ENCODE peak calls at places on chromosomes 4 and X, in five cellular contexts. Z is EL; D is astrocyte of the spinal cord; W is NCI-H1105 treated with DMSO at 0.1 percent for 48 hours; K is activated CD4-positive, alpha-beta T cell treated with anti-CD3 and anti-CD28 coated beads, Interleukin-2, amount 10 ng/mL, durations not matched to agents 7 days and 5 days. A is an unnamed sample.

GRCh38 chrX:45748443-45748842 is 547.8 kb upstream of the DIPK2B start:
- DNase-seq in Z (no peak), D (peak), W (no peak), K (no peak), A (no peak)

GRCh38 chr4:98151145-98151929 is 8.1 kb upstream of the STPG2 start:
- DNase-seq in Z (no peak), D (no peak), W (no peak), K (no peak), A (no peak)

GRCh38 chrX:21398424-21398823 is 24.2 kb downstream of the CNKSR2 start:
- DNase-seq in Z (no peak), D (no peak), W (no peak), K (no peak), A (no peak)

GRCh38 chrX:71626576-71626975 is 8.3 kb upstream of the CXCR3 start:
- DNase-seq in Z (no peak), D (no peak), W (no peak), K (no peak), A (no peak)

GRCh38 chr4:47855350-47855749 is 17.5 kb upstream of the CORIN start:
- DNase-seq in Z (peak), D (peak), W (no peak), K (no peak), A (no peak)

GRCh38 chr4:88360256-88360655 is 18.4 kb upstream of the HERC6 start:
- DNase-seq in Z (no peak), D (no peak), W (no peak), K (no peak), A (no peak)

GRCh38 chrX:2360731-2361130 is 140.0 kb downstream of the DHRSX start:
- DNase-seq in Z (peak), D (no peak), W (no peak), K (no peak), A (no peak)

GRCh38 chrX:154734101-154734781 is 16.6 kb downstream of the GAB3 start:
- DNase-seq in Z (peak), D (peak), W (no peak), K (peak), A (no peak)

GRCh38 chr4:189940178-189941004 is at the start of gene FRG1:
- DNase-seq in Z (peak), D (peak), W (no peak), K (peak), A (no peak)

GRCh38 chr4:6391852-6392188 is 80.6 kb downstream of the PPP2R2C start:
- DNase-seq in Z (no peak), D (no peak), W (no peak), K (no peak), A (no peak)

GRCh38 chrX:23840674-23841073 is 57.7 kb downstream of the SAT1 start:
- DNase-seq in Z (no peak), D (no peak), W (no peak), K (no peak), A (peak)

GRCh38 chr4:7336067-7336569 is 98.6 kb downstream of the PSAPL1 start:
- DNase-seq in Z (no peak), D (no peak), W (no peak), K (no peak), A (no peak)

GRCh38 chr4:3444351-3445110 is 2.8 kb downstream of the HGFAC start:
- DNase-seq in Z (no peak), D (no peak), W (no peak), K (no peak), A (no peak)

GRCh38 chr4:140754918-140755810 is 1.0 kb downstream of the TBC1D9 start:
- DNase-seq in Z (no peak), D (no peak), W (peak), K (no peak), A (peak)

GRCh38 chr4:82643994-82644730 is 82.4 kb upstream of the TMEM150C start:
- DNase-seq in Z (peak), D (peak), W (no peak), K (no peak), A (no peak)

GRCh38 chr4:4770610-4771009 is 88.9 kb upstream of the MSX1 start:
- DNase-seq in Z (no peak), D (no peak), W (no peak), K (no peak), A (no peak)

GRCh38 chrX:1442016-1442665 is 10.6 kb downstream of the ASMTL start:
- DNase-seq in Z (no peak), D (no peak), W (no peak), K (peak), A (no peak)

GRCh38 chr4:76987153-76987562 is 37.6 kb downstream of the SEPTIN11 start:
- DNase-seq in Z (peak), D (peak), W (no peak), K (no peak), A (no peak)

GRCh38 chr4:948101-948935 is 16.1 kb downstream of the TMEM175 start:
- DNase-seq in Z (no peak), D (no peak), W (no peak), K (no peak), A (no peak)

GRCh38 chrX:41164469-41164868 is 79.2 kb downstream of the USP9X start:
- DNase-seq in Z (no peak), D (no peak), W (peak), K (no peak), A (no peak)

GRCh38 chr4:153725811-153726154 is 34.0 kb downstream of the RNF175 start:
- DNase-seq in Z (no peak), D (no peak), W (no peak), K (no peak), A (no peak)

GRCh38 chr4:41505161-41505653 is 32.8 kb upstream of the LIMCH1 start:
- DNase-seq in Z (peak), D (peak), W (peak), K (no peak), A (no peak)

GRCh38 chrX:13688384-13688771 is 550 bp upstream of the RAB9A start:
- DNase-seq in Z (no peak), D (no peak), W (peak), K (no peak), A (peak)

GRCh38 chrX:46165866-46166265 is 379.4 kb downstream of the ZNF674 start:
- DNase-seq in Z (no peak), D (no peak), W (no peak), K (no peak), A (no peak)

GRCh38 chr4:114178392-114178791 is 198.9 kb upstream of the ARSJ start:
- DNase-seq in Z (no peak), D (no peak), W (no peak), K (no peak), A (no peak)

GRCh38 chr4:94278777-94279176 is 63.9 kb downstream of the HPGDS start:
- DNase-seq in Z (no peak), D (no peak), W (no peak), K (no peak), A (no peak)

GRCh38 chr4:33996075-33996718 is 2248.1 kb downstream of the ARAP2 start:
- DNase-seq in Z (peak), D (peak), W (no peak), K (no peak), A (no peak)

GRCh38 chrX:20254712-20255299 is 11.9 kb downstream of the RPS6KA3 start:
- DNase-seq in Z (no peak), D (peak), W (no peak), K (no peak), A (no peak)

GRCh38 chr4:113673450-113673849 is 88.1 kb downstream of the CAMK2D start:
- DNase-seq in Z (peak), D (no peak), W (no peak), K (no peak), A (no peak)

GRCh38 chrX:124388562-124388961 is 42.2 kb downstream of the SH2D1A start:
- DNase-seq in Z (peak), D (peak), W (peak), K (peak), A (peak)

GRCh38 chr4:7394681-7395451 is 39.9 kb downstream of the PSAPL1 start:
- DNase-seq in Z (no peak), D (no peak), W (no peak), K (no peak), A (peak)

GRCh38 chrX:132665676-132666075 is 176.8 kb upstream of the MBNL3 start:
- DNase-seq in Z (no peak), D (no peak), W (no peak), K (no peak), A (no peak)

GRCh38 chr4:186780291-186781031 is 56.8 kb upstream of the FAT1 start:
- DNase-seq in Z (no peak), D (no peak), W (no peak), K (no peak), A (no peak)

GRCh38 chr4:13527983-13528822 is 16.1 kb downstream of the NKX3-2 start:
- DNase-seq in Z (no peak), D (no peak), W (no peak), K (no peak), A (no peak)

GRCh38 chr4:182192511-182193181 is 50.6 kb upstream of the TENM3 start:
- DNase-seq in Z (peak), D (peak), W (no peak), K (no peak), A (no peak)